ENCODE peak calls at places on chromosomes 2 and 18, in four cellular contexts. D is neuronal stem cell, E is IMR-90, S is trophoblast cell. G is an unnamed sample.

GRCh38 chr2:176104338-176105077 is 2.6 kb upstream of the HOXD11 start:
- DNase-seq in D (no peak), E (no peak), S (no peak), G (peak; percentile 50)

GRCh38 chr2:10265328-10266132 is 37.2 kb upstream of the HPCAL1 start:
- DNase-seq in D (no peak), E (no peak), S (no peak), G (no peak)

GRCh38 chr2:186664644-186665043 is 29.2 kb upstream of the FAM171B start:
- DNase-seq in D (no peak), E (no peak), S (no peak), G (no peak)

GRCh38 chr18:60894254-60894945 is 438.8 kb upstream of the CDH20 start:
- DNase-seq in D (no peak), E (no peak), S (no peak), G (no peak)

GRCh38 chr2:198006733-198007132 is 202.3 kb downstream of the PLCL1 start:
- DNase-seq in D (no peak), E (no peak), S (no peak), G (no peak)

GRCh38 chr18:57438669-57439616 is 3.8 kb downstream of the ONECUT2 start:
- DNase-seq in D (peak; percentile 27), E (no peak), S (no peak), G (no peak)

GRCh38 chr2:109032229-109032800 is 43.3 kb upstream of the EDAR start:
- DNase-seq in D (no peak), E (no peak), S (no peak), G (no peak)

GRCh38 chr2:54903736-54904554 is 146.3 kb downstream of the RTN4 start:
- DNase-seq in D (no peak), E (peak; percentile 99), S (peak; percentile 79), G (peak; percentile 98)

GRCh38 chr2:111185496-111186022 is 64.8 kb downstream of the BCL2L11 start:
- DNase-seq in D (no peak), E (no peak), S (no peak), G (no peak)

GRCh38 chr18:49072524-49072934 is 121.8 kb upstream of the SMAD7 start:
- DNase-seq in D (no peak), E (peak; percentile 61), S (no peak), G (no peak)

GRCh38 chr18:56199580-56200320 is 438.6 kb downstream of the TXNL1 start:
- DNase-seq in D (no peak), E (no peak), S (no peak), G (no peak)

GRCh38 chr2:85713836-85714235 is 19.7 kb downstream of the GNLY start:
- DNase-seq in D (no peak), E (no peak), S (no peak), G (no peak)

GRCh38 chr2:241107384-241107783 is 5.3 kb upstream of the MTERF4 start:
- DNase-seq in D (no peak), E (no peak), S (no peak), G (no peak)

GRCh38 chr18:78967692-78968091 is 11.9 kb upstream of the SALL3 start:
- DNase-seq in D (no peak), E (no peak), S (no peak), G (no peak)
- H3K27me3 ChIP-seq in D (peaks cover under 1% of the 10 kb centered on the region), E (peaks cover 8% of the 10 kb centered on the region), S (peaks cover 13% of the 10 kb centered on the region), G (peaks cover 15% of the 10 kb centered on the region)

GRCh38 chr2:12685145-12685544 is 31.6 kb upstream of the TRIB2 start:
- DNase-seq in D (no peak), E (peak; percentile 34), S (no peak), G (no peak)
- H2AK5ac ChIP-seq in D (no peak overlapping the region), E (peak overlapping the region; percentile 17), S (no peak overlapping the region), G (no peak overlapping the region)

DNA sequence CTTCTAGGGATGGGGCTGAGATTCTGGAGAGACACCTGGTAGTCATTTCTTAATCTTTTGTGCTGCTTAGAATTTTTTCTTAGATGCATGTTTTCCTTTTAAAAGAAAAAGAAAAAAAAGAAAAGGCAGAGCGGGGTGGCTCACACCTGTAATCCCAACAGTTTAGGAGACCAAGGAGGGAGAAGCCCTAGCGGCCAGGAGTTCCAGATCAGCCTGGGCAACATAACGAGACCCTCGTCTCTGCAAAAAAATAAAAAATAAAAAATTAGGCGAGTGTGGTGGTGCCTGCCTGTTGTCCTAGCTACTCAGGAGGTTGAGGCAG is 46.0 kb upstream of the ATP6V1B1 start:
- DNase-seq in D (no peak), E (no peak), S (no peak), G (no peak)
- H3K27me3 ChIP-seq in D (peaks cover 58% of the 10 kb centered on the region), E (peaks cover 92% of the 10 kb centered on the region), S (peaks cover 82% of the 10 kb centered on the region), G (peaks cover 100% of the 10 kb centered on the region)

DNA sequence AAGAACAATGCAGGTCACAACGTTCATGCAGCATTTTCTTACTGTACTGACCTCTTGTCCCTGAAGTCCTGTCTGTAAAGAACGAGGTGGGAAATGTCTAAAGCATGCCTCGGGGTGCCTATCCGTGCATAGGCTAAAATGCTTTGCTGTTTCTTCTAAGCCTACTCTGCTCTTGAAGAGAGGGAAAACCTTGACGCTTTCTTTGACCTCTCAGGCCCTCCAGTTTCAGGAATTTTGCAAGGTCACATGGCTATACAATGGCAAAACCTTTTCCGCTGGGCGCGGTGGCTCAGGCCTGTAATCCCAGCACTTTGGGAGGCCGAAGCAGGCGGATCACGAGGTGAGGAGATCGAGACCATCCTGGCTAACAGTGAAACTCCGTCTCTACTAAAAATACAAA is 18.4 kb upstream of the ZNF532 start:
- DNase-seq in D (no peak), E (no peak), S (no peak), G (no peak)
- H2AK5ac ChIP-seq in D (no peak overlapping the region), E (no peak overlapping the region), S (no peak overlapping the region), G (no peak overlapping the region)

DNA sequence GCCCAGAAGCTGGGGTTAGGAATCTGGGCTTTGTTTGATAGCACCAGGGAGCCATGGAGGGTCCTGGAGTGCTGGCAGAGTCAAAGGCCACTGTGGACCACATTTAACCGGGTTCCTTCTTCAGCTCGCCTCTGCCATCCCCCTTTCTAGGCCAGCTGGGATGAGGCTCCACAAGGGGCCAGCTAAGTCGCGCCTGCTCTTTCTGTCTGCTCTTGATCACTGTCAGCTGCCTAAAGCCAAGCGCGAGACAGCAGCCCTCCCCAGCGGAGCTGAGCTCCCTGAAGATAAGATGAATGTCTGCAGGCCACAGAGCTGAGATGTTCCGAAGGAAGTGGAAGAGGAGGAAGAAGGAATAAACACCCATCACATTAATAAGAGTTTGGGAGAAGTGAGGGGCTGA is 99.7 kb downstream of the CELF4 start:
- DNase-seq in D (no peak), E (no peak), S (no peak), G (peak; percentile 27)
- H3K27me3 ChIP-seq in D (no peaks in the 10 kb centered on the region), E (peaks cover 31% of the 10 kb centered on the region), S (no peaks in the 10 kb centered on the region), G (peaks cover 69% of the 10 kb centered on the region)

GRCh38 chr2:234669611-234670010 is 172.7 kb upstream of the ARL4C start:
- DNase-seq in D (no peak), E (no peak), S (no peak), G (no peak)

GRCh38 chr2:234666911-234667310 is 170.0 kb upstream of the ARL4C start:
- DNase-seq in D (no peak), E (no peak), S (no peak), G (no peak)

GRCh38 chr2:234670804-234671203 is 173.9 kb upstream of the ARL4C start:
- DNase-seq in D (no peak), E (no peak), S (no peak), G (no peak)

GRCh38 chr2:234670052-234670451 is 173.2 kb upstream of the ARL4C start:
- DNase-seq in D (no peak), E (peak; percentile 94), S (peak; percentile 57), G (peak; percentile 86)

GRCh38 chr2:234669001-234669400 is 172.1 kb upstream of the ARL4C start:
- DNase-seq in D (no peak), E (no peak), S (no peak), G (no peak)
- H2AK5ac ChIP-seq in D (no peak overlapping the region), E (peak overlapping the region; percentile 86), S (no peak overlapping the region), G (peak overlapping the region; percentile 93)

DNA sequence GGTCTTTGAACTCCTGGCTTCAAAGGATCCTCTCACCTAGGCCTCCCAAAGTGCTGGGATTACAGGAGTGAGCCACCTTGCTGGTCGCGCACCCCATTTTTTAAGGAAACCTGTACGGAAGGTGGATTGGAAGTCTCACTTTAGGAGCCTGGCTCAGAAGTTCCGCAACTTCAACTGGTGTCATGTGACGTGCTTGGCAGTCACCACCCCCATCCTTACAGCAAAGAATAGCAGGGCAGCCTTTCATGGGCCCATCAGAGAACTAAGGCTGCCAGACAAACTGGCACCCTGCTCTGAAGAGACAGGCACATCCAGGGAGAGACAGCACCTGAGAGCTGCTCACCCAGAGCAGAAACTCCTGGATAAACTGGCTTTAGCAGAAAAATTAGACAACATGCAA is 3.3 kb upstream of the SLC66A2 start:
- DNase-seq in D (no peak), E (no peak), S (no peak), G (no peak)
- H3K27me3 ChIP-seq in D (peaks cover 7% of the 10 kb centered on the region), E (no peaks in the 10 kb centered on the region), S (peaks cover 9% of the 10 kb centered on the region), G (no peaks in the 10 kb centered on the region)

GRCh38 chr2:201968045-201968444 is 65.6 kb upstream of the FZD7 start:
- DNase-seq in D (no peak), E (no peak), S (no peak), G (no peak)

GRCh38 chr2:201970786-201971108 is 62.9 kb upstream of the FZD7 start:
- DNase-seq in D (no peak), E (no peak), S (no peak), G (no peak)

GRCh38 chr2:201969938-201970785 is 63.5 kb upstream of the FZD7 start:
- DNase-seq in D (no peak), E (peak; percentile 93), S (no peak), G (peak; percentile 89)

GRCh38 chr2:201968476-201968875 is 65.2 kb upstream of the FZD7 start:
- DNase-seq in D (no peak), E (no peak), S (no peak), G (no peak)

GRCh38 chr2:201969241-201969937 is 64.3 kb upstream of the FZD7 start:
- DNase-seq in D (no peak), E (no peak), S (no peak), G (no peak)
- H2AK5ac ChIP-seq in D (peak overlapping the region; percentile 2), E (peak overlapping the region; percentile 93), S (no peak overlapping the region), G (no peak overlapping the region)

GRCh38 chr2:236169151-236169721 is 1.1 kb upstream of the GBX2 start:
- DNase-seq in D (peak; percentile 32), E (no peak), S (no peak), G (peak; percentile 23)
- H3K27me3 ChIP-seq in D (peaks cover 71% of the 10 kb centered on the region), E (peaks cover 99% of the 10 kb centered on the region), S (peaks cover 96% of the 10 kb centered on the region), G (peaks cover 91% of the 10 kb centered on the region)

G was measured in mesenchymal stem cell.